ENCODE peak calls at places on chromosomes 12 and 14, in seven cellular contexts. A is neural progenitor cell, T is fibroblast of lung, C is sigmoid colon, J is transverse colon, R is endodermal cell, V is brain microvascular endothelial cell. K is an unnamed sample.
A peak's percentile ranks its signal among the peaks of the same experiment; 100 is the strongest.

GRCh38 chr14:70730393-70730792 is 78.9 kb downstream of the MAP3K9 start:
- DNase-seq in J (no peak), C (no peak), R (no peak), T (no peak), A (no peak), V (no peak), K (no peak)

GRCh38 chr12:130335517-130336392 is 1.9 kb upstream of the PIWIL1 start:
- DNase-seq in C (no peak), V (peak; percentile 55), A (peak; percentile 79), T (peak; percentile 27), J (peak; percentile 31), R (peak; percentile 82), K (no peak)

GRCh38 chr12:119913931-119914330 is 36.8 kb upstream of the CIT start:
- DNase-seq in T (no peak), R (no peak), A (no peak), C (no peak), J (no peak), V (no peak), K (no peak)

GRCh38 chr12:49892084-49892731 is 11.5 kb downstream of the FAIM2 start:
- DNase-seq in V (no peak), A (no peak), C (peak; percentile 55), J (no peak), R (no peak), T (no peak), K (no peak)

GRCh38 chr12:131783915-131784541 is 44.2 kb upstream of the MMP17 start:
- DNase-seq in J (no peak), A (no peak), T (peak; percentile 89), R (peak; percentile 83), V (peak; percentile 87), C (peak; percentile 32), K (peak; percentile 38)

GRCh38 chr12:119479121-119479561 is 114.4 kb upstream of the TMEM233 start:
- DNase-seq in R (no peak), C (no peak), V (no peak), J (no peak), A (no peak), T (no peak), K (no peak)

GRCh38 chr12:57629897-57630471 is 3.0 kb downstream of the B4GALNT1 start:
- DNase-seq in T (no peak), A (peak; percentile 1), J (no peak), V (no peak), C (peak; percentile 61), R (peak; percentile 50), K (no peak)

GRCh38 chr14:34331728-34332623 is 130.1 kb downstream of the SPTSSA start:
- DNase-seq in T (peak; percentile 71), C (no peak), A (peak; percentile 72), V (peak; percentile 33), R (peak; percentile 93), J (peak; percentile 86), K (no peak)

GRCh38 chr14:74698471-74698870 is 14.4 kb downstream of the AREL1 start:
- DNase-seq in J (no peak), A (no peak), V (no peak), C (no peak), R (no peak), T (no peak), K (no peak)

GRCh38 chr14:23556700-23557440 is 799 bp downstream of the THTPA start:
- DNase-seq in T (no peak), C (no peak), V (no peak), J (no peak), A (no peak), R (no peak), K (no peak)

GRCh38 chr12:128266086-128266485 is 884 bp upstream of the TMEM132C start:
- DNase-seq in R (no peak), C (no peak), A (no peak), T (no peak), J (no peak), V (no peak), K (no peak)

GRCh38 chr14:95431199-95432145 is 85.0 kb downstream of the SYNE3 start:
- DNase-seq in A (peak; percentile 61), C (no peak), J (no peak), V (peak; percentile 27), R (peak; percentile 77), T (peak; percentile 16), K (no peak)

GRCh38 chr12:126784328-126784921 is 1482.5 kb upstream of the TMEM132C start:
- DNase-seq in R (peak; percentile 95), C (no peak), T (peak; percentile 30), V (peak; percentile 24), J (peak; percentile 30), A (peak; percentile 69), K (no peak)

GRCh38 chr12:2834581-2835491 is at the start of gene NRIP2:
- DNase-seq in T (peak; percentile 63), R (peak; percentile 79), J (no peak), A (peak; percentile 55), V (peak; percentile 32), C (no peak), K (no peak)

GRCh38 chr12:45276154-45276553 is 60.3 kb downstream of the ANO6 start:
- DNase-seq in C (no peak), J (no peak), V (no peak), T (no peak), A (no peak), R (no peak), K (no peak)

GRCh38 chr14:75995372-75996041 is 9.9 kb downstream of the IFT43 start:
- DNase-seq in V (peak; percentile 59), T (no peak), J (peak; percentile 23), R (peak; percentile 33), C (peak; percentile 86), A (no peak), K (peak; percentile 80)

GRCh38 chr12:48025281-48025680 is 21.0 kb upstream of the COL2A1 start:
- DNase-seq in C (no peak), R (no peak), J (no peak), T (no peak), V (no peak), A (no peak), K (no peak)

GRCh38 chr14:63375772-63376171 is 57.0 kb upstream of the GPHB5 start:
- DNase-seq in V (no peak), C (no peak), R (no peak), A (no peak), T (peak; percentile 32), J (no peak), K (peak; percentile 8)

GRCh38 chr14:68677476-68677875 is 115.4 kb downstream of the ZFP36L1 start:
- DNase-seq in J (no peak), A (no peak), R (no peak), V (no peak), C (peak; percentile 53), T (no peak), K (no peak)

GRCh38 chr14:68674538-68675232 is 118.2 kb downstream of the ZFP36L1 start:
- DNase-seq in V (no peak), A (no peak), R (no peak), C (peak; percentile 34), T (no peak), J (no peak), K (no peak)

GRCh38 chr14:68675233-68675577 is 117.7 kb downstream of the ZFP36L1 start:
- DNase-seq in T (no peak), J (no peak), C (peak; percentile 19), A (no peak), V (no peak), R (no peak), K (no peak)

GRCh38 chr14:68677901-68678300 is 115.0 kb downstream of the ZFP36L1 start:
- DNase-seq in J (no peak), V (no peak), C (peak; percentile 27), T (no peak), R (no peak), A (no peak), K (no peak)

DNA sequence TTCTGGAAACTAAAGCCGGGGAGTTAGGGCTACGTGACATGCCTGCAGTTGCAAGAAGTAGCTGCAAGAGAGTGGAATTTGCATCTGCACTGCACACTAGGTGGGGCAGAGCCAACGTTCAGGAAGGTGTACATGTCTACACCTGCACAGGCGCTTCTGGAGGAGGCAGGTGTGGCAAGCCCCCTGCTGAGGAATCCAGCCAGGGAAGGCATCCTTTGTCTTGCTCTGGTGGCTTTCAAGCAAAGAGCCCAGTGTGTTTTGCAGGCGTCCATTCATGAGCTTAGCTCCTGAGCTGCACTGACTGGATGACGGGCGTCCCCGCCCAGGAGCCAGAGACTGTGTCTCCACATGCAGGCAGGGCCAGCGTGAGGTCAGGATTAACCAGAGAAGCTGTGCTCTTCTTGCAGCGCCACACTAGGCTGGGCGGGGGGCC is 116.3 kb downstream of the ZFP36L1 start:
- DNase-seq in V (no peak), C (peak; percentile 64), A (peak; percentile 64), T (no peak), J (no peak), R (no peak), K (no peak)
- TF ChIP-seq CTCF in V (no peak), C (no peak), A (no peak), T (no peak), J (no peak), R (no peak), K (no peak)

GRCh38 chr14:68368850-68369249 is 424.0 kb downstream of the ZFP36L1 start:
- DNase-seq in J (no peak), A (no peak), C (no peak), V (no peak), T (no peak), R (no peak), K (no peak)

GRCh38 chr14:68364823-68365222 is 428.0 kb downstream of the ZFP36L1 start:
- DNase-seq in T (peak; percentile 56), A (no peak), J (no peak), C (no peak), R (peak; percentile 66), V (no peak), K (no peak)

GRCh38 chr14:68367444-68368014 is 425.3 kb downstream of the ZFP36L1 start:
- DNase-seq in A (no peak), T (peak; percentile 57), C (no peak), V (peak; percentile 50), R (no peak), J (no peak), K (no peak)

GRCh38 chr14:68365228-68365627 is 427.6 kb downstream of the ZFP36L1 start:
- DNase-seq in R (no peak), C (no peak), T (peak; percentile 89), A (no peak), J (no peak), V (peak; percentile 77), K (peak; percentile 16)

GRCh38 chr14:68366656-68367055 is 426.2 kb downstream of the ZFP36L1 start:
- DNase-seq in R (no peak), C (no peak), J (no peak), T (no peak), A (no peak), V (no peak), K (no peak)
- H3K27ac ChIP-seq in R (peak overlapping the region; percentile 9), C (peak overlapping the region; percentile 55), J (peak overlapping the region; percentile 12), T (no peak overlapping the region), A (no peak overlapping the region), V (no peak overlapping the region), K (no peak overlapping the region)

GRCh38 chr14:100834441-100835277 is 8.7 kb downstream of the MEG3 start:
- DNase-seq in A (no peak), T (no peak), J (no peak), V (no peak), R (no peak), C (no peak), K (no peak)
- H3K27me3 ChIP-seq in A (no peaks in the 10 kb centered on the region), T (no peaks in the 10 kb centered on the region), J (no peaks in the 10 kb centered on the region), V (no peaks in the 10 kb centered on the region), R (no peaks in the 10 kb centered on the region), C (no peaks in the 10 kb centered on the region), K (no peaks in the 10 kb centered on the region)

GRCh38 chr14:93212432-93212831 is 5.4 kb downstream of the UBR7 start:
- DNase-seq in J (no peak), T (no peak), V (no peak), C (no peak), A (no peak), R (no peak), K (no peak)

GRCh38 chr14:93206793-93207467 is at the start of the genes GON7 and UBR7:
- DNase-seq in C (peak; percentile 97), V (peak; percentile 97), T (peak; percentile 97), J (peak; percentile 97), A (peak; percentile 98), R (peak; percentile 99), K (peak; percentile 89)

GRCh38 chr14:93207468-93208308 is 632 bp downstream of the UBR7 start:
- DNase-seq in R (peak; percentile 83), T (peak; percentile 65), V (peak; percentile 38), A (peak; percentile 79), C (peak; percentile 80), J (no peak), K (no peak)
- TF ChIP-seq CTCF in R (peak; percentile 65), T (peak; percentile 27), V (peak; percentile 76), A (peak; percentile 58), C (peak; percentile 19), J (no peak), K (peak; percentile 54)

K was measured in AG04450.